ENCODE peak calls at places on chromosomes 5 and 9, in ten cellular contexts. One of them, this sample, is unnamed.

GRCh38 chr9:3177921-3178320 is 334.0 kb upstream of the PUM3 start:
- DNase-seq in activated T-cell treated with anti-CD3 and anti-CD28 coated beads, Interleukin-2, amount 50 U/mL, for 72 hours: no peak
- DNase-seq in OCI-LY7: no peak
- DNase-seq in activated gamma-delta T cell: no peak
- DNase-seq in activated naive CD4-positive, alpha-beta T cell treated with anti-CD3 and anti-CD28 coated beads, Interleukin-2, amount 50 U/mL, for 16 hours: no peak
- DNase-seq in endothelial cell: no peak
- DNase-seq in HEK293T: no peak
- DNase-seq in H1: no peak
- DNase-seq in A172: no peak
- DNase-seq in NCI-H2107: no peak
- DNase-seq in this sample: no peak

GRCh38 chr5:96609369-96609768 is 52.8 kb upstream of the CAST start:
- DNase-seq in OCI-LY7: no peak
- DNase-seq in activated naive CD4-positive, alpha-beta T cell treated with anti-CD3 and anti-CD28 coated beads, Interleukin-2, amount 50 U/mL, for 16 hours: no peak
- DNase-seq in A172: no peak
- DNase-seq in endothelial cell: no peak
- DNase-seq in activated gamma-delta T cell: no peak
- DNase-seq in activated T-cell treated with anti-CD3 and anti-CD28 coated beads, Interleukin-2, amount 50 U/mL, for 72 hours: no peak
- DNase-seq in H1: no peak
- DNase-seq in NCI-H2107: no peak
- DNase-seq in HEK293T: no peak
- DNase-seq in this sample: no peak

GRCh38 chr5:120446896-120447295 is 17.2 kb upstream of the PRR16 start:
- DNase-seq in endothelial cell: no peak
- DNase-seq in activated gamma-delta T cell: no peak
- DNase-seq in activated naive CD4-positive, alpha-beta T cell treated with anti-CD3 and anti-CD28 coated beads, Interleukin-2, amount 50 U/mL, for 16 hours: no peak
- DNase-seq in NCI-H2107: no peak
- DNase-seq in HEK293T: no peak
- DNase-seq in OCI-LY7: no peak
- DNase-seq in A172: no peak
- DNase-seq in H1: no peak
- DNase-seq in activated T-cell treated with anti-CD3 and anti-CD28 coated beads, Interleukin-2, amount 50 U/mL, for 72 hours: no peak
- DNase-seq in this sample: no peak

GRCh38 chr5:139650031-139650688 is 2.0 kb downstream of the CXXC5 start:
- DNase-seq in activated T-cell treated with anti-CD3 and anti-CD28 coated beads, Interleukin-2, amount 50 U/mL, for 72 hours: peak
- DNase-seq in A172: no peak
- DNase-seq in H1: no peak
- DNase-seq in endothelial cell: peak
- DNase-seq in HEK293T: peak
- DNase-seq in OCI-LY7: peak
- DNase-seq in NCI-H2107: no peak
- DNase-seq in activated gamma-delta T cell: peak
- DNase-seq in activated naive CD4-positive, alpha-beta T cell treated with anti-CD3 and anti-CD28 coated beads, Interleukin-2, amount 50 U/mL, for 16 hours: peak
- DNase-seq in this sample: no peak

GRCh38 chr5:104171958-104172357 is 609.4 kb upstream of the NUDT12 start:
- DNase-seq in OCI-LY7: no peak
- DNase-seq in activated gamma-delta T cell: no peak
- DNase-seq in NCI-H2107: no peak
- DNase-seq in endothelial cell: no peak
- DNase-seq in A172: peak
- DNase-seq in HEK293T: no peak
- DNase-seq in activated T-cell treated with anti-CD3 and anti-CD28 coated beads, Interleukin-2, amount 50 U/mL, for 72 hours: no peak
- DNase-seq in activated naive CD4-positive, alpha-beta T cell treated with anti-CD3 and anti-CD28 coated beads, Interleukin-2, amount 50 U/mL, for 16 hours: no peak
- DNase-seq in H1: no peak
- DNase-seq in this sample: no peak

GRCh38 chr5:178287091-178287790 is 54.6 kb upstream of the PHYKPL start:
- DNase-seq in activated T-cell treated with anti-CD3 and anti-CD28 coated beads, Interleukin-2, amount 50 U/mL, for 72 hours: no peak
- DNase-seq in OCI-LY7: no peak
- DNase-seq in A172: no peak
- DNase-seq in activated naive CD4-positive, alpha-beta T cell treated with anti-CD3 and anti-CD28 coated beads, Interleukin-2, amount 50 U/mL, for 16 hours: no peak
- DNase-seq in HEK293T: no peak
- DNase-seq in endothelial cell: no peak
- DNase-seq in NCI-H2107: no peak
- DNase-seq in H1: no peak
- DNase-seq in activated gamma-delta T cell: no peak
- DNase-seq in this sample: no peak

GRCh38 chr9:108951578-108951977 is 17.4 kb downstream of the ABITRAM start:
- DNase-seq in HEK293T: no peak
- DNase-seq in A172: no peak
- DNase-seq in endothelial cell: no peak
- DNase-seq in activated gamma-delta T cell: no peak
- DNase-seq in OCI-LY7: no peak
- DNase-seq in activated T-cell treated with anti-CD3 and anti-CD28 coated beads, Interleukin-2, amount 50 U/mL, for 72 hours: no peak
- DNase-seq in H1: no peak
- DNase-seq in activated naive CD4-positive, alpha-beta T cell treated with anti-CD3 and anti-CD28 coated beads, Interleukin-2, amount 50 U/mL, for 16 hours: no peak
- DNase-seq in NCI-H2107: no peak
- DNase-seq in this sample: no peak

GRCh38 chr5:130762031-130762430 is 403.0 kb downstream of the HINT1 start:
- DNase-seq in OCI-LY7: no peak
- DNase-seq in activated naive CD4-positive, alpha-beta T cell treated with anti-CD3 and anti-CD28 coated beads, Interleukin-2, amount 50 U/mL, for 16 hours: no peak
- DNase-seq in A172: no peak
- DNase-seq in activated T-cell treated with anti-CD3 and anti-CD28 coated beads, Interleukin-2, amount 50 U/mL, for 72 hours: no peak
- DNase-seq in H1: no peak
- DNase-seq in HEK293T: no peak
- DNase-seq in NCI-H2107: no peak
- DNase-seq in endothelial cell: no peak
- DNase-seq in activated gamma-delta T cell: no peak
- DNase-seq in this sample: no peak

GRCh38 chr5:41598011-41598410 is 87.6 kb upstream of the PLCXD3 start:
- DNase-seq in A172: peak
- DNase-seq in endothelial cell: no peak
- DNase-seq in NCI-H2107: no peak
- DNase-seq in OCI-LY7: no peak
- DNase-seq in activated naive CD4-positive, alpha-beta T cell treated with anti-CD3 and anti-CD28 coated beads, Interleukin-2, amount 50 U/mL, for 16 hours: no peak
- DNase-seq in activated gamma-delta T cell: no peak
- DNase-seq in H1: no peak
- DNase-seq in activated T-cell treated with anti-CD3 and anti-CD28 coated beads, Interleukin-2, amount 50 U/mL, for 72 hours: no peak
- DNase-seq in HEK293T: no peak
- DNase-seq in this sample: no peak

GRCh38 chr5:173717959-173718358 is 101.5 kb upstream of the BOD1 start:
- DNase-seq in endothelial cell: no peak
- DNase-seq in activated naive CD4-positive, alpha-beta T cell treated with anti-CD3 and anti-CD28 coated beads, Interleukin-2, amount 50 U/mL, for 16 hours: no peak
- DNase-seq in A172: peak
- DNase-seq in OCI-LY7: no peak
- DNase-seq in activated gamma-delta T cell: no peak
- DNase-seq in H1: no peak
- DNase-seq in activated T-cell treated with anti-CD3 and anti-CD28 coated beads, Interleukin-2, amount 50 U/mL, for 72 hours: no peak
- DNase-seq in HEK293T: no peak
- DNase-seq in NCI-H2107: no peak
- DNase-seq in this sample: no peak

GRCh38 chr5:167217097-167217743 is 1074.2 kb upstream of the WWC1 start:
- DNase-seq in A172: no peak
- DNase-seq in OCI-LY7: no peak
- DNase-seq in activated naive CD4-positive, alpha-beta T cell treated with anti-CD3 and anti-CD28 coated beads, Interleukin-2, amount 50 U/mL, for 16 hours: no peak
- DNase-seq in endothelial cell: no peak
- DNase-seq in activated T-cell treated with anti-CD3 and anti-CD28 coated beads, Interleukin-2, amount 50 U/mL, for 72 hours: no peak
- DNase-seq in H1: no peak
- DNase-seq in activated gamma-delta T cell: no peak
- DNase-seq in NCI-H2107: no peak
- DNase-seq in HEK293T: no peak
- DNase-seq in this sample: no peak

GRCh38 chr5:141039517-141039916 is 11.7 kb upstream of the PCDHB1 start:
- DNase-seq in OCI-LY7: no peak
- DNase-seq in endothelial cell: no peak
- DNase-seq in activated T-cell treated with anti-CD3 and anti-CD28 coated beads, Interleukin-2, amount 50 U/mL, for 72 hours: no peak
- DNase-seq in activated gamma-delta T cell: no peak
- DNase-seq in HEK293T: no peak
- DNase-seq in H1: no peak
- DNase-seq in NCI-H2107: no peak
- DNase-seq in activated naive CD4-positive, alpha-beta T cell treated with anti-CD3 and anti-CD28 coated beads, Interleukin-2, amount 50 U/mL, for 16 hours: no peak
- DNase-seq in A172: peak
- DNase-seq in this sample: no peak

GRCh38 chr9:77616191-77616590 is 31.9 kb downstream of the GNA14 start:
- DNase-seq in endothelial cell: no peak
- DNase-seq in OCI-LY7: no peak
- DNase-seq in A172: no peak
- DNase-seq in activated naive CD4-positive, alpha-beta T cell treated with anti-CD3 and anti-CD28 coated beads, Interleukin-2, amount 50 U/mL, for 16 hours: no peak
- DNase-seq in activated T-cell treated with anti-CD3 and anti-CD28 coated beads, Interleukin-2, amount 50 U/mL, for 72 hours: no peak
- DNase-seq in NCI-H2107: no peak
- DNase-seq in H1: no peak
- DNase-seq in activated gamma-delta T cell: no peak
- DNase-seq in HEK293T: no peak
- DNase-seq in this sample: no peak

GRCh38 chr9:34170252-34170915 is 8.5 kb upstream of the UBAP1 start:
- DNase-seq in activated gamma-delta T cell: no peak
- DNase-seq in endothelial cell: no peak
- DNase-seq in H1: no peak
- DNase-seq in HEK293T: no peak
- DNase-seq in A172: no peak
- DNase-seq in OCI-LY7: no peak
- DNase-seq in activated naive CD4-positive, alpha-beta T cell treated with anti-CD3 and anti-CD28 coated beads, Interleukin-2, amount 50 U/mL, for 16 hours: no peak
- DNase-seq in NCI-H2107: no peak
- DNase-seq in activated T-cell treated with anti-CD3 and anti-CD28 coated beads, Interleukin-2, amount 50 U/mL, for 72 hours: no peak
- DNase-seq in this sample: no peak

GRCh38 chr9:137384116-137384756 is 38.7 kb downstream of the EXD3 start:
- DNase-seq in A172: no peak
- DNase-seq in OCI-LY7: no peak
- DNase-seq in H1: no peak
- DNase-seq in HEK293T: no peak
- DNase-seq in activated T-cell treated with anti-CD3 and anti-CD28 coated beads, Interleukin-2, amount 50 U/mL, for 72 hours: no peak
- DNase-seq in endothelial cell: no peak
- DNase-seq in NCI-H2107: no peak
- DNase-seq in activated naive CD4-positive, alpha-beta T cell treated with anti-CD3 and anti-CD28 coated beads, Interleukin-2, amount 50 U/mL, for 16 hours: no peak
- DNase-seq in activated gamma-delta T cell: no peak
- DNase-seq in this sample: no peak

GRCh38 chr9:83280259-83280658 is 217.3 kb upstream of the RASEF start:
- DNase-seq in activated T-cell treated with anti-CD3 and anti-CD28 coated beads, Interleukin-2, amount 50 U/mL, for 72 hours: no peak
- DNase-seq in A172: peak
- DNase-seq in NCI-H2107: no peak
- DNase-seq in activated naive CD4-positive, alpha-beta T cell treated with anti-CD3 and anti-CD28 coated beads, Interleukin-2, amount 50 U/mL, for 16 hours: no peak
- DNase-seq in activated gamma-delta T cell: no peak
- DNase-seq in OCI-LY7: no peak
- DNase-seq in H1: no peak
- DNase-seq in endothelial cell: no peak
- DNase-seq in HEK293T: no peak
- DNase-seq in this sample: no peak

GRCh38 chr9:71010258-71010657 is 111.2 kb downstream of the TRPM3 start:
- DNase-seq in HEK293T: no peak
- DNase-seq in A172: no peak
- DNase-seq in activated T-cell treated with anti-CD3 and anti-CD28 coated beads, Interleukin-2, amount 50 U/mL, for 72 hours: no peak
- DNase-seq in activated gamma-delta T cell: no peak
- DNase-seq in endothelial cell: no peak
- DNase-seq in H1: no peak
- DNase-seq in NCI-H2107: no peak
- DNase-seq in OCI-LY7: no peak
- DNase-seq in activated naive CD4-positive, alpha-beta T cell treated with anti-CD3 and anti-CD28 coated beads, Interleukin-2, amount 50 U/mL, for 16 hours: no peak
- DNase-seq in this sample: no peak

GRCh38 chr9:12702160-12702758 is 9.1 kb downstream of the TYRP1 start:
- DNase-seq in activated T-cell treated with anti-CD3 and anti-CD28 coated beads, Interleukin-2, amount 50 U/mL, for 72 hours: no peak
- DNase-seq in activated naive CD4-positive, alpha-beta T cell treated with anti-CD3 and anti-CD28 coated beads, Interleukin-2, amount 50 U/mL, for 16 hours: no peak
- DNase-seq in HEK293T: peak
- DNase-seq in activated gamma-delta T cell: no peak
- DNase-seq in OCI-LY7: no peak
- DNase-seq in A172: peak
- DNase-seq in endothelial cell: peak
- DNase-seq in NCI-H2107: peak
- DNase-seq in H1: no peak
- DNase-seq in this sample: no peak

GRCh38 chr5:130350131-130350530 is 445.9 kb downstream of the CHSY3 start:
- DNase-seq in activated naive CD4-positive, alpha-beta T cell treated with anti-CD3 and anti-CD28 coated beads, Interleukin-2, amount 50 U/mL, for 16 hours: no peak
- DNase-seq in endothelial cell: no peak
- DNase-seq in H1: no peak
- DNase-seq in NCI-H2107: no peak
- DNase-seq in A172: no peak
- DNase-seq in HEK293T: no peak
- DNase-seq in activated gamma-delta T cell: no peak
- DNase-seq in activated T-cell treated with anti-CD3 and anti-CD28 coated beads, Interleukin-2, amount 50 U/mL, for 72 hours: no peak
- DNase-seq in OCI-LY7: no peak
- DNase-seq in this sample: no peak

GRCh38 chr9:130289711-130290241 is 24.2 kb downstream of the HMCN2 start:
- DNase-seq in activated T-cell treated with anti-CD3 and anti-CD28 coated beads, Interleukin-2, amount 50 U/mL, for 72 hours: no peak
- DNase-seq in activated naive CD4-positive, alpha-beta T cell treated with anti-CD3 and anti-CD28 coated beads, Interleukin-2, amount 50 U/mL, for 16 hours: no peak
- DNase-seq in activated gamma-delta T cell: no peak
- DNase-seq in H1: no peak
- DNase-seq in endothelial cell: no peak
- DNase-seq in OCI-LY7: no peak
- DNase-seq in A172: no peak
- DNase-seq in HEK293T: no peak
- DNase-seq in NCI-H2107: no peak
- DNase-seq in this sample: no peak

GRCh38 chr5:91556-92263 is at the start of gene PLEKHG4B:
- DNase-seq in H1: peak
- DNase-seq in NCI-H2107: peak
- DNase-seq in endothelial cell: peak
- DNase-seq in A172: no peak
- DNase-seq in activated gamma-delta T cell: no peak
- DNase-seq in OCI-LY7: no peak
- DNase-seq in activated naive CD4-positive, alpha-beta T cell treated with anti-CD3 and anti-CD28 coated beads, Interleukin-2, amount 50 U/mL, for 16 hours: no peak
- DNase-seq in HEK293T: peak
- DNase-seq in activated T-cell treated with anti-CD3 and anti-CD28 coated beads, Interleukin-2, amount 50 U/mL, for 72 hours: no peak
- DNase-seq in this sample: peak

GRCh38 chr9:74494490-74494889 is 2.6 kb upstream of the RORB start:
- DNase-seq in endothelial cell: no peak
- DNase-seq in OCI-LY7: no peak
- DNase-seq in NCI-H2107: no peak
- DNase-seq in activated naive CD4-positive, alpha-beta T cell treated with anti-CD3 and anti-CD28 coated beads, Interleukin-2, amount 50 U/mL, for 16 hours: no peak
- DNase-seq in activated T-cell treated with anti-CD3 and anti-CD28 coated beads, Interleukin-2, amount 50 U/mL, for 72 hours: no peak
- DNase-seq in HEK293T: no peak
- DNase-seq in activated gamma-delta T cell: no peak
- DNase-seq in H1: no peak
- DNase-seq in A172: no peak
- DNase-seq in this sample: no peak

GRCh38 chr5:150301170-150301505 is 1.6 kb downstream of the ARSI start:
- DNase-seq in OCI-LY7: no peak
- DNase-seq in NCI-H2107: no peak
- DNase-seq in endothelial cell: no peak
- DNase-seq in activated gamma-delta T cell: no peak
- DNase-seq in activated T-cell treated with anti-CD3 and anti-CD28 coated beads, Interleukin-2, amount 50 U/mL, for 72 hours: no peak
- DNase-seq in A172: no peak
- DNase-seq in HEK293T: no peak
- DNase-seq in H1: no peak
- DNase-seq in activated naive CD4-positive, alpha-beta T cell treated with anti-CD3 and anti-CD28 coated beads, Interleukin-2, amount 50 U/mL, for 16 hours: no peak
- DNase-seq in this sample: no peak